ENCODE peak calls at places on chromosomes 12 and 14, in six cellular contexts. E, P, N, J, O and I are unnamed samples.

GRCh38 chr14:64729386-64730060 is 25.3 kb downstream of the PLEKHG3 start:
- ATAC-seq in E (no peak), P (no peak), J (peak), N (peak), O (no peak), I (no peak)

GRCh38 chr12:13085968-13086686 is 17.3 kb downstream of the GSG1 start:
- ATAC-seq in N (no peak), P (no peak), O (no peak), E (no peak), J (no peak), I (no peak)

GRCh38 chr12:10749700-10750384 is 26.7 kb upstream of the YBX3 start:
- ATAC-seq in E (peak), O (peak), N (peak), P (peak), J (peak), I (peak)

GRCh38 chr12:85036736-85037135 is 585 bp downstream of the LRRIQ1 start:
- ATAC-seq in N (no peak), O (no peak), P (no peak), J (no peak), E (no peak), I (no peak)

GRCh38 chr14:89171168-89171567 is 245.9 kb downstream of the FOXN3 start:
- ATAC-seq in J (no peak), P (no peak), E (no peak), O (no peak), N (peak), I (no peak)

GRCh38 chr12:93853698-93854478 is 176.7 kb downstream of the CRADD start:
- ATAC-seq in N (no peak), E (peak), J (no peak), O (peak), P (no peak), I (peak)

GRCh38 chr12:45730116-45730841 is 773 bp downstream of the ARID2 start:
- ATAC-seq in E (no peak), P (peak), J (no peak), O (peak), N (no peak), I (peak)

GRCh38 chr12:104534162-104534856 is 77.6 kb downstream of the CHST11 start:
- ATAC-seq in N (no peak), O (peak), E (no peak), P (no peak), J (no peak), I (no peak)

GRCh38 chr14:23558363-23559009 is 2.4 kb downstream of the THTPA start:
- ATAC-seq in P (no peak), N (no peak), O (no peak), J (no peak), E (no peak), I (no peak)

GRCh38 chr12:45743247-45743646 is 13.7 kb downstream of the ARID2 start:
- ATAC-seq in J (no peak), O (peak), P (peak), N (no peak), E (no peak), I (peak)

GRCh38 chr12:44829045-44829444 is 47.1 kb downstream of the NELL2 start:
- ATAC-seq in N (no peak), O (no peak), P (no peak), J (no peak), E (no peak), I (no peak)

GRCh38 chr12:105474672-105475071 is 144.2 kb downstream of the C12orf75 start:
- ATAC-seq in E (no peak), N (no peak), O (peak), J (no peak), P (no peak), I (peak)

GRCh38 chr12:75819512-75819911 is 212.1 kb downstream of the PHLDA1 start:
- ATAC-seq in P (no peak), E (no peak), J (no peak), O (peak), N (no peak), I (peak)

GRCh38 chr12:104680506-104680905 is 223.8 kb downstream of the CHST11 start:
- ATAC-seq in N (no peak), O (peak), E (no peak), J (no peak), P (no peak), I (no peak)

GRCh38 chr14:29168149-29168548 is 401.6 kb downstream of the FOXG1 start:
- ATAC-seq in P (no peak), J (no peak), E (no peak), O (peak), N (no peak), I (no peak)

GRCh38 chr12:103929909-103930786 is at the start of gene HSP90B1:
- ATAC-seq in O (peak), J (peak), E (peak), P (peak), N (peak), I (peak)

GRCh38 chr14:105282098-105282725 is 18.6 kb downstream of the BRF1 start:
- ATAC-seq in E (no peak), P (no peak), N (no peak), J (peak), O (no peak), I (no peak)

GRCh38 chr12:82124711-82125110 is 233.5 kb downstream of the CCDC59 start:
- ATAC-seq in N (no peak), P (no peak), J (no peak), O (no peak), E (no peak), I (no peak)

GRCh38 chr12:48781750-48782456 is 7.0 kb downstream of the ADCY6 start:
- ATAC-seq in J (no peak), E (no peak), O (no peak), N (no peak), P (no peak), I (no peak)

GRCh38 chr12:113673524-113674238 is 202.0 kb upstream of the LHX5 start:
- ATAC-seq in O (peak), J (no peak), N (no peak), P (no peak), E (no peak), I (no peak)

GRCh38 chr12:19643635-19644034 is 204.3 kb downstream of the AEBP2 start:
- ATAC-seq in J (no peak), P (no peak), O (no peak), E (no peak), N (peak), I (no peak)

GRCh38 chr14:50320279-50320678 is 8.2 kb downstream of the DMAC2L start:
- ATAC-seq in P (no peak), O (peak), J (no peak), N (peak), E (no peak), I (peak)

GRCh38 chr14:21990116-21990515 is 316.5 kb upstream of the OR4E1 start:
- ATAC-seq in O (no peak), E (peak), J (no peak), N (no peak), P (peak), I (peak)